ENCODE peak calls at places on chromosome 18, in nine cellular contexts. One of them, this sample, is unnamed. For H3K27me3, the result is how much of the 10 kb centered on the place peaks cover.

GRCh38 chr18:61664413-61665084 is 228.3 kb downstream of the RNF152 start:
- DNase-seq in MM.1S: no peak
- DNase-seq in gastrocnemius medialis: no peak
- DNase-seq in naive thymus-derived CD4-positive, alpha-beta T cell: no peak
- DNase-seq in psoas muscle: no peak
- DNase-seq in cardiac muscle cell: no peak
- DNase-seq in ovary: no peak
- DNase-seq in body of pancreas: no peak
- DNase-seq in endodermal cell: peak
- DNase-seq in this sample: no peak

GRCh38 chr18:21599585-21600525 is 649 bp downstream of the ESCO1 start:
- DNase-seq in endodermal cell: peak
- DNase-seq in MM.1S: peak
- DNase-seq in ovary: peak
- DNase-seq in psoas muscle: peak
- DNase-seq in naive thymus-derived CD4-positive, alpha-beta T cell: no peak
- DNase-seq in cardiac muscle cell: peak
- DNase-seq in gastrocnemius medialis: no peak
- DNase-seq in body of pancreas: peak
- DNase-seq in this sample: peak

GRCh38 chr18:58541137-58541788 is 87.6 kb downstream of the ALPK2 start:
- DNase-seq in endodermal cell: peak
- DNase-seq in cardiac muscle cell: peak
- DNase-seq in body of pancreas: no peak
- DNase-seq in ovary: no peak
- DNase-seq in MM.1S: peak
- DNase-seq in naive thymus-derived CD4-positive, alpha-beta T cell: no peak
- DNase-seq in gastrocnemius medialis: no peak
- DNase-seq in psoas muscle: no peak
- DNase-seq in this sample: no peak

GRCh38 chr18:77344777-77345507 is 95.3 kb downstream of the GALR1 start:
- DNase-seq in psoas muscle: no peak
- DNase-seq in cardiac muscle cell: no peak
- DNase-seq in body of pancreas: no peak
- DNase-seq in endodermal cell: no peak
- DNase-seq in MM.1S: no peak
- DNase-seq in gastrocnemius medialis: no peak
- DNase-seq in ovary: no peak
- DNase-seq in naive thymus-derived CD4-positive, alpha-beta T cell: no peak
- DNase-seq in this sample: no peak

GRCh38 chr18:32661486-32662299 is 111.1 kb downstream of the KLHL14 start:
- DNase-seq in psoas muscle: no peak
- DNase-seq in naive thymus-derived CD4-positive, alpha-beta T cell: no peak
- DNase-seq in cardiac muscle cell: no peak
- DNase-seq in ovary: no peak
- DNase-seq in MM.1S: no peak
- DNase-seq in body of pancreas: no peak
- DNase-seq in endodermal cell: no peak
- DNase-seq in gastrocnemius medialis: no peak
- DNase-seq in this sample: no peak

GRCh38 chr18:77130229-77131099 is 2.1 kb downstream of the MBP start:
- DNase-seq in psoas muscle: no peak
- DNase-seq in ovary: no peak
- DNase-seq in endodermal cell: no peak
- DNase-seq in MM.1S: no peak
- DNase-seq in cardiac muscle cell: no peak
- DNase-seq in gastrocnemius medialis: peak
- DNase-seq in body of pancreas: no peak
- DNase-seq in naive thymus-derived CD4-positive, alpha-beta T cell: peak
- DNase-seq in this sample: no peak

GRCh38 chr18:42801706-42802105 is 313.8 kb downstream of the RIT2 start:
- DNase-seq in MM.1S: no peak
- DNase-seq in naive thymus-derived CD4-positive, alpha-beta T cell: no peak
- DNase-seq in gastrocnemius medialis: no peak
- DNase-seq in ovary: no peak
- DNase-seq in endodermal cell: no peak
- DNase-seq in body of pancreas: no peak
- DNase-seq in psoas muscle: no peak
- DNase-seq in cardiac muscle cell: peak
- DNase-seq in this sample: no peak

GRCh38 chr18:71237636-71238035 is 948.8 kb downstream of the SOCS6 start:
- DNase-seq in ovary: no peak
- DNase-seq in MM.1S: no peak
- DNase-seq in cardiac muscle cell: no peak
- DNase-seq in endodermal cell: no peak
- DNase-seq in gastrocnemius medialis: no peak
- DNase-seq in naive thymus-derived CD4-positive, alpha-beta T cell: no peak
- DNase-seq in psoas muscle: no peak
- DNase-seq in body of pancreas: no peak
- DNase-seq in this sample: no peak

GRCh38 chr18:26549486-26550435 is 1.4 kb upstream of the KCTD1 start:
- DNase-seq in body of pancreas: peak
- DNase-seq in ovary: peak
- DNase-seq in psoas muscle: peak
- DNase-seq in gastrocnemius medialis: peak
- DNase-seq in cardiac muscle cell: peak
- DNase-seq in naive thymus-derived CD4-positive, alpha-beta T cell: peak
- DNase-seq in endodermal cell: peak
- DNase-seq in MM.1S: peak
- DNase-seq in this sample: peak

GRCh38 chr18:8362863-8363262 is 246.4 kb upstream of the RAB12 start:
- DNase-seq in ovary: no peak
- DNase-seq in MM.1S: no peak
- DNase-seq in endodermal cell: peak
- DNase-seq in gastrocnemius medialis: no peak
- DNase-seq in body of pancreas: no peak
- DNase-seq in cardiac muscle cell: no peak
- DNase-seq in psoas muscle: no peak
- DNase-seq in naive thymus-derived CD4-positive, alpha-beta T cell: no peak
- DNase-seq in this sample: no peak

GRCh38 chr18:62493033-62493862 is 29.6 kb upstream of the ZCCHC2 start:
- DNase-seq in MM.1S: no peak
- DNase-seq in endodermal cell: no peak
- DNase-seq in ovary: no peak
- DNase-seq in gastrocnemius medialis: no peak
- DNase-seq in body of pancreas: no peak
- DNase-seq in psoas muscle: no peak
- DNase-seq in cardiac muscle cell: no peak
- DNase-seq in naive thymus-derived CD4-positive, alpha-beta T cell: no peak
- DNase-seq in this sample: no peak

GRCh38 chr18:61683856-61684255 is 209.0 kb downstream of the RNF152 start:
- DNase-seq in ovary: no peak
- DNase-seq in gastrocnemius medialis: no peak
- DNase-seq in psoas muscle: no peak
- DNase-seq in body of pancreas: no peak
- DNase-seq in MM.1S: no peak
- DNase-seq in cardiac muscle cell: no peak
- DNase-seq in naive thymus-derived CD4-positive, alpha-beta T cell: no peak
- DNase-seq in endodermal cell: no peak
- DNase-seq in this sample: no peak

GRCh38 chr18:48733854-48734253 is 195.0 kb downstream of the CTIF start:
- DNase-seq in MM.1S: no peak
- DNase-seq in body of pancreas: no peak
- DNase-seq in psoas muscle: no peak
- DNase-seq in naive thymus-derived CD4-positive, alpha-beta T cell: no peak
- DNase-seq in ovary: no peak
- DNase-seq in gastrocnemius medialis: peak
- DNase-seq in endodermal cell: no peak
- DNase-seq in cardiac muscle cell: no peak
- DNase-seq in this sample: no peak

GRCh38 chr18:7805880-7806279 is 238.8 kb downstream of the PTPRM start:
- DNase-seq in endodermal cell: no peak
- DNase-seq in naive thymus-derived CD4-positive, alpha-beta T cell: no peak
- DNase-seq in body of pancreas: no peak
- DNase-seq in ovary: no peak
- DNase-seq in MM.1S: no peak
- DNase-seq in psoas muscle: no peak
- DNase-seq in gastrocnemius medialis: no peak
- DNase-seq in cardiac muscle cell: no peak
- DNase-seq in this sample: no peak

GRCh38 chr18:73283032-73283431 is 415.2 kb upstream of the NETO1 start:
- DNase-seq in endodermal cell: no peak
- DNase-seq in naive thymus-derived CD4-positive, alpha-beta T cell: no peak
- DNase-seq in MM.1S: peak
- DNase-seq in psoas muscle: no peak
- DNase-seq in gastrocnemius medialis: no peak
- DNase-seq in body of pancreas: no peak
- DNase-seq in cardiac muscle cell: no peak
- DNase-seq in ovary: no peak
- DNase-seq in this sample: no peak

GRCh38 chr18:63119647-63120046 is 199.9 kb downstream of the BCL2 start:
- DNase-seq in gastrocnemius medialis: no peak
- DNase-seq in MM.1S: no peak
- DNase-seq in ovary: no peak
- DNase-seq in psoas muscle: no peak
- DNase-seq in naive thymus-derived CD4-positive, alpha-beta T cell: no peak
- DNase-seq in body of pancreas: no peak
- DNase-seq in cardiac muscle cell: peak
- DNase-seq in endodermal cell: peak
- DNase-seq in this sample: no peak

GRCh38 chr18:23133860-23134779 is 1.2 kb upstream of the CABLES1 start:
- DNase-seq in endodermal cell: peak
- DNase-seq in ovary: no peak
- DNase-seq in cardiac muscle cell: no peak
- DNase-seq in gastrocnemius medialis: no peak
- DNase-seq in psoas muscle: no peak
- DNase-seq in body of pancreas: peak
- DNase-seq in naive thymus-derived CD4-positive, alpha-beta T cell: peak
- DNase-seq in MM.1S: peak
- DNase-seq in this sample: peak
- H3K4me3 ChIP-seq in endodermal cell: peak
- H3K4me3 ChIP-seq in ovary: peak
- H3K4me3 ChIP-seq in cardiac muscle cell: peak
- H3K4me3 ChIP-seq in gastrocnemius medialis: no peak
- H3K4me3 ChIP-seq in psoas muscle: no peak
- H3K4me3 ChIP-seq in body of pancreas: no peak
- H3K4me3 ChIP-seq in naive thymus-derived CD4-positive, alpha-beta T cell: peak
- H3K4me3 ChIP-seq in MM.1S: peak
- H3K4me3 ChIP-seq in this sample: no peak

GRCh38 chr18:79851981-79852380 is 54.2 kb downstream of the KCNG2 start:
- DNase-seq in MM.1S: no peak
- DNase-seq in body of pancreas: no peak
- DNase-seq in psoas muscle: no peak
- DNase-seq in gastrocnemius medialis: no peak
- DNase-seq in endodermal cell: no peak
- DNase-seq in cardiac muscle cell: no peak
- DNase-seq in naive thymus-derived CD4-positive, alpha-beta T cell: no peak
- DNase-seq in ovary: no peak
- DNase-seq in this sample: no peak
- H3K27ac ChIP-seq in MM.1S: no peak
- H3K27ac ChIP-seq in body of pancreas: no peak
- H3K27ac ChIP-seq in psoas muscle: no peak
- H3K27ac ChIP-seq in gastrocnemius medialis: no peak
- H3K27ac ChIP-seq in endodermal cell: no peak
- H3K27ac ChIP-seq in cardiac muscle cell: no peak
- H3K27ac ChIP-seq in naive thymus-derived CD4-positive, alpha-beta T cell: no peak
- H3K27ac ChIP-seq in ovary: no peak
- H3K27ac ChIP-seq in this sample: no peak

GRCh38 chr18:47253101-47253654 is 1.7 kb upstream of the SKOR2 start:
- DNase-seq in body of pancreas: no peak
- DNase-seq in naive thymus-derived CD4-positive, alpha-beta T cell: no peak
- DNase-seq in endodermal cell: no peak
- DNase-seq in MM.1S: no peak
- DNase-seq in cardiac muscle cell: no peak
- DNase-seq in psoas muscle: no peak
- DNase-seq in gastrocnemius medialis: no peak
- DNase-seq in ovary: no peak
- DNase-seq in this sample: no peak
- H3K27me3 ChIP-seq in body of pancreas: under half
- H3K27me3 ChIP-seq in naive thymus-derived CD4-positive, alpha-beta T cell: under half
- H3K27me3 ChIP-seq in endodermal cell: half or more
- H3K27me3 ChIP-seq in MM.1S: under half
- H3K27me3 ChIP-seq in cardiac muscle cell: half or more
- H3K27me3 ChIP-seq in psoas muscle: under half
- H3K27me3 ChIP-seq in gastrocnemius medialis: half or more
- H3K27me3 ChIP-seq in ovary: under half
- H3K27me3 ChIP-seq in this sample: under half

GRCh38 chr18:3012920-3013810 is at the start of gene LPIN2:
- DNase-seq in psoas muscle: peak
- DNase-seq in cardiac muscle cell: peak
- DNase-seq in body of pancreas: peak
- DNase-seq in MM.1S: peak
- DNase-seq in ovary: peak
- DNase-seq in endodermal cell: peak
- DNase-seq in gastrocnemius medialis: peak
- DNase-seq in naive thymus-derived CD4-positive, alpha-beta T cell: peak
- DNase-seq in this sample: peak

GRCh38 chr18:3014501-3015202 is 1.7 kb upstream of the LPIN2 start:
- DNase-seq in ovary: no peak
- DNase-seq in endodermal cell: no peak
- DNase-seq in body of pancreas: no peak
- DNase-seq in MM.1S: no peak
- DNase-seq in gastrocnemius medialis: no peak
- DNase-seq in psoas muscle: no peak
- DNase-seq in cardiac muscle cell: no peak
- DNase-seq in naive thymus-derived CD4-positive, alpha-beta T cell: no peak
- DNase-seq in this sample: no peak

GRCh38 chr18:3015203-3015590 is 2.3 kb upstream of the LPIN2 start:
- DNase-seq in body of pancreas: no peak
- DNase-seq in endodermal cell: no peak
- DNase-seq in psoas muscle: no peak
- DNase-seq in ovary: no peak
- DNase-seq in MM.1S: no peak
- DNase-seq in cardiac muscle cell: peak
- DNase-seq in naive thymus-derived CD4-positive, alpha-beta T cell: no peak
- DNase-seq in gastrocnemius medialis: no peak
- DNase-seq in this sample: no peak

GRCh38 chr18:3015851-3016250 is 2.9 kb upstream of the LPIN2 start:
- DNase-seq in naive thymus-derived CD4-positive, alpha-beta T cell: no peak
- DNase-seq in ovary: no peak
- DNase-seq in MM.1S: no peak
- DNase-seq in gastrocnemius medialis: no peak
- DNase-seq in cardiac muscle cell: no peak
- DNase-seq in endodermal cell: no peak
- DNase-seq in psoas muscle: no peak
- DNase-seq in body of pancreas: no peak
- DNase-seq in this sample: no peak

DNA sequence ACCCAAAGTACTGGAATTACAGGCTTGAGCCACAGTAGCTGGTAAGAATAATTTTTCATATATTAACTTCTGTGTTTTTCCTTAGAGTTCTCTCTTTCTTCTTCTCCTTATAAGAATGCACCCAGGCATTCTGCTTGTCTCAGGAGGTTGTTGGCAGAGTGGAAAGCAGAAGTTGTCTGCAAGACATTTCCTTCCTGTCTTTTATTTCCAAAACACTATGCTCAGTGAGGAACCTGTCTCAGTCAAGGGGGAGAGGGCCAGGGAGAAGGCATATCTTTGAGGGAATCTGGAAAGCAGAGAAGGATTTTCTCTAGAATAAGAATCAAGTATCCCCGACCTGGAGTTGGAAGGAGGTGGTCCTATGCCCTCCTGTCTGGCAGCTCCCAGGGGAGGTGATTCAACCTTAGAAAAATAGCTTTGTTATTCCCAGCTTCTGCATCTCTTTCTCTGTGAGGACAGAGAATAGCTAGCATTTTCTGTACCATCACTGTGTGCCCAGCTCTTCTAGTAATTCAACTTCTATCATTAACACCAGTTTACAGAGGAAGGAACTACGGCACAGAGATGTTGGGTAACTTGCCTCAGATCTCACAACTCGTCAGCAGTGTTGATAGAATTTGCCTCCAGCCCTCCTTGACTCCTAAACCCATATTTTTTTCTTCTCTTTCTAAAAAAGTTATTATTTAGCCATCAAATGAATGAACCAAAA is 3.8 kb upstream of the LPIN2 start:
- DNase-seq in cardiac muscle cell: no peak
- DNase-seq in gastrocnemius medialis: no peak
- DNase-seq in MM.1S: no peak
- DNase-seq in ovary: no peak
- DNase-seq in naive thymus-derived CD4-positive, alpha-beta T cell: no peak
- DNase-seq in body of pancreas: no peak
- DNase-seq in endodermal cell: peak
- DNase-seq in psoas muscle: no peak
- DNase-seq in this sample: no peak
- H3K4me3 ChIP-seq in cardiac muscle cell: no peak
- H3K4me3 ChIP-seq in gastrocnemius medialis: no peak
- H3K4me3 ChIP-seq in MM.1S: no peak
- H3K4me3 ChIP-seq in ovary: no peak
- H3K4me3 ChIP-seq in naive thymus-derived CD4-positive, alpha-beta T cell: no peak
- H3K4me3 ChIP-seq in body of pancreas: no peak
- H3K4me3 ChIP-seq in endodermal cell: no peak
- H3K4me3 ChIP-seq in psoas muscle: no peak
- H3K4me3 ChIP-seq in this sample: no peak

This sample was measured in CD4-positive, alpha-beta memory T cell.